ENCODE peak calls at places on chromosomes 16 and 17, in seven cellular contexts. M, Q, S, L, D, Y and P are unnamed samples.

GRCh38 chr17:76718516-76718915 is 7.8 kb upstream of the MXRA7 start:
- DNase-seq in L (no peak), D (no peak), S (no peak), Q (no peak), Y (no peak), M (no peak), P (no peak)

GRCh38 chr16:8670014-8670560 is 4.3 kb upstream of the ABAT start:
- DNase-seq in Q (no peak), D (no peak), Y (no peak), L (no peak), M (no peak), S (no peak), P (no peak)

GRCh38 chr16:23016372-23016771 is 132.9 kb downstream of the USP31 start:
- DNase-seq in L (peak), S (no peak), D (no peak), Y (no peak), Q (peak), M (no peak), P (no peak)

GRCh38 chr16:72072514-72073342 is 9.7 kb downstream of the HPR start:
- DNase-seq in Q (no peak), L (no peak), S (no peak), M (no peak), D (peak), Y (no peak), P (no peak)

GRCh38 chr17:83125515-83126274 is 46.3 kb downstream of the METRNL start:
- DNase-seq in M (no peak), Q (no peak), L (peak), S (no peak), Y (peak), D (no peak), P (peak)

GRCh38 chr17:40915199-40915661 is 22.2 kb downstream of the KRT23 start:
- DNase-seq in M (no peak), L (no peak), S (peak), Y (no peak), Q (no peak), D (no peak), P (no peak)

GRCh38 chr17:56890906-56891674 is 22.8 kb downstream of the TRIM25 start:
- DNase-seq in M (no peak), Y (no peak), D (no peak), S (no peak), Q (no peak), L (no peak), P (no peak)

GRCh38 chr16:21618261-21618660 is 18.9 kb downstream of the METTL9 start:
- DNase-seq in D (no peak), Y (no peak), S (no peak), M (no peak), Q (no peak), L (no peak), P (no peak)

GRCh38 chr17:72528683-72529082 is 407.9 kb downstream of the SOX9 start:
- DNase-seq in S (no peak), Q (no peak), D (no peak), Y (no peak), L (no peak), M (no peak), P (no peak)

GRCh38 chr17:52212851-52213250 is 54.3 kb upstream of the CA10 start:
- DNase-seq in M (no peak), Q (no peak), Y (no peak), S (no peak), L (no peak), D (no peak), P (no peak)

GRCh38 chr16:52090080-52090479 is 456.9 kb downstream of the TOX3 start:
- DNase-seq in Y (no peak), L (no peak), Q (no peak), S (no peak), D (no peak), M (no peak), P (no peak)

GRCh38 chr17:63406689-63407330 is 39.3 kb downstream of the CYB561 start:
- DNase-seq in M (peak), L (no peak), S (peak), D (peak), Y (peak), Q (peak), P (peak)

GRCh38 chr17:4247361-4247980 is 16.3 kb downstream of the ANKFY1 start:
- DNase-seq in Q (no peak), Y (no peak), L (no peak), D (no peak), S (no peak), M (no peak), P (no peak)

GRCh38 chr16:87074635-87075318 is 242.4 kb downstream of the C16orf95 start:
- DNase-seq in Q (no peak), D (no peak), L (no peak), M (no peak), Y (no peak), S (no peak), P (no peak)

GRCh38 chr17:77783991-77784820 is 174.3 kb upstream of the TNRC6C start:
- DNase-seq in M (no peak), D (no peak), Q (no peak), Y (peak), S (no peak), L (peak), P (no peak)

GRCh38 chr16:72927199-72928088 is 120.5 kb downstream of the ZFHX3 start:
- DNase-seq in D (no peak), S (peak), Y (no peak), M (peak), L (no peak), Q (no peak), P (peak)

GRCh38 chr17:16516594-16517018 is 24.6 kb upstream of the LRRC75A start:
- DNase-seq in M (no peak), L (no peak), Y (no peak), Q (no peak), S (peak), D (no peak), P (peak)

GRCh38 chr17:16929757-16930520 is 42.0 kb downstream of the TNFRSF13B start:
- DNase-seq in Y (no peak), L (no peak), M (no peak), S (no peak), Q (no peak), D (no peak), P (no peak)

GRCh38 chr17:68101992-68102758 is 66.6 kb downstream of the KPNA2 start:
- DNase-seq in Q (peak), S (no peak), Y (no peak), L (peak), M (no peak), D (peak), P (no peak)

GRCh38 chr17:39618252-39618913 is 8.4 kb upstream of the PPP1R1B start:
- DNase-seq in L (peak), S (no peak), Y (no peak), M (no peak), D (peak), Q (peak), P (no peak)

GRCh38 chr17:50904522-50905459 is 38.6 kb upstream of the TOB1 start:
- DNase-seq in M (peak), Y (no peak), L (peak), S (peak), D (no peak), Q (peak), P (peak)

GRCh38 chr17:82252511-82253178 is 20.9 kb downstream of the CSNK1D start:
- DNase-seq in Y (no peak), M (no peak), Q (no peak), D (no peak), L (no peak), S (no peak), P (no peak)

GRCh38 chr17:74801896-74802295 is 25.8 kb upstream of the NAT9 start:
- DNase-seq in Y (no peak), S (no peak), L (no peak), Q (no peak), M (no peak), D (no peak), P (no peak)

GRCh38 chr17:19738757-19739156 is 9.3 kb downstream of the ALDH3A1 start:
- DNase-seq in Q (no peak), M (no peak), S (no peak), Y (no peak), L (no peak), D (no peak), P (no peak)